ENCODE peak calls at places on chromosomes 4 and X, in ten cellular contexts. One of them, this sample, is unnamed.

GRCh38 chr4:153479118-153479517 is 13.0 kb downstream of the TMEM131L start:
- DNase-seq in K562: no peak
- DNase-seq in suprapubic skin: no peak
- DNase-seq in HCT116: no peak
- DNase-seq in SK-N-SH: no peak
- DNase-seq in HepG2: no peak
- DNase-seq in sigmoid colon: no peak
- DNase-seq in GM23338: no peak
- DNase-seq in endothelial cell of umbilical vein: no peak
- DNase-seq in transverse colon: no peak
- DNase-seq in this sample: no peak

GRCh38 chr4:15665738-15666365 is 10.7 kb upstream of the FBXL5 start:
- DNase-seq in K562: no peak
- DNase-seq in suprapubic skin: no peak
- DNase-seq in HCT116: peak; percentile 63
- DNase-seq in SK-N-SH: no peak
- DNase-seq in HepG2: no peak
- DNase-seq in sigmoid colon: no peak
- DNase-seq in GM23338: no peak
- DNase-seq in endothelial cell of umbilical vein: peak; percentile 60
- DNase-seq in transverse colon: peak; percentile 25
- DNase-seq in this sample: no peak

GRCh38 chrX:15973299-15973698 is 118.7 kb upstream of the AP1S2 start:
- DNase-seq in K562: peak; percentile 61
- DNase-seq in suprapubic skin: no peak
- DNase-seq in HCT116: peak; percentile 21
- DNase-seq in SK-N-SH: peak; percentile 12
- DNase-seq in HepG2: peak; percentile 16
- DNase-seq in sigmoid colon: no peak
- DNase-seq in GM23338: peak; percentile 48
- DNase-seq in endothelial cell of umbilical vein: peak; percentile 36
- DNase-seq in transverse colon: peak; percentile 12
- DNase-seq in this sample: no peak

GRCh38 chrX:76439188-76439587 is 11.7 kb downstream of the MAGEE1 start:
- DNase-seq in K562: no peak
- DNase-seq in suprapubic skin: no peak
- DNase-seq in HCT116: no peak
- DNase-seq in SK-N-SH: no peak
- DNase-seq in HepG2: no peak
- DNase-seq in sigmoid colon: no peak
- DNase-seq in GM23338: no peak
- DNase-seq in endothelial cell of umbilical vein: no peak
- DNase-seq in transverse colon: no peak
- DNase-seq in this sample: no peak

GRCh38 chrX:50697691-50698090 is 116.3 kb downstream of the SHROOM4 start:
- DNase-seq in K562: no peak
- DNase-seq in suprapubic skin: no peak
- DNase-seq in HCT116: no peak
- DNase-seq in SK-N-SH: no peak
- DNase-seq in HepG2: no peak
- DNase-seq in sigmoid colon: no peak
- DNase-seq in GM23338: peak; percentile 68
- DNase-seq in endothelial cell of umbilical vein: peak; percentile 75
- DNase-seq in transverse colon: no peak
- DNase-seq in this sample: no peak

GRCh38 chr4:78660559-78660958 is 109.0 kb downstream of the ANXA3 start:
- DNase-seq in K562: no peak
- DNase-seq in suprapubic skin: no peak
- DNase-seq in HCT116: no peak
- DNase-seq in SK-N-SH: no peak
- DNase-seq in HepG2: no peak
- DNase-seq in sigmoid colon: no peak
- DNase-seq in GM23338: no peak
- DNase-seq in endothelial cell of umbilical vein: no peak
- DNase-seq in transverse colon: no peak
- DNase-seq in this sample: no peak

GRCh38 chrX:148135738-148136137 is 154.6 kb downstream of the FMR1NB start:
- DNase-seq in K562: no peak
- DNase-seq in suprapubic skin: no peak
- DNase-seq in HCT116: no peak
- DNase-seq in SK-N-SH: no peak
- DNase-seq in HepG2: no peak
- DNase-seq in sigmoid colon: no peak
- DNase-seq in GM23338: no peak
- DNase-seq in endothelial cell of umbilical vein: peak; percentile 4
- DNase-seq in transverse colon: no peak
- DNase-seq in this sample: no peak

GRCh38 chrX:41634284-41634683 is 54.5 kb upstream of the GPR34 start:
- DNase-seq in K562: peak; percentile 62
- DNase-seq in suprapubic skin: no peak
- DNase-seq in HCT116: no peak
- DNase-seq in SK-N-SH: no peak
- DNase-seq in HepG2: no peak
- DNase-seq in sigmoid colon: no peak
- DNase-seq in GM23338: no peak
- DNase-seq in endothelial cell of umbilical vein: peak; percentile 1
- DNase-seq in transverse colon: no peak
- DNase-seq in this sample: no peak

GRCh38 chrX:39677585-39677984 is 420.2 kb downstream of the BCOR start:
- DNase-seq in K562: no peak
- DNase-seq in suprapubic skin: no peak
- DNase-seq in HCT116: no peak
- DNase-seq in SK-N-SH: no peak
- DNase-seq in HepG2: no peak
- DNase-seq in sigmoid colon: no peak
- DNase-seq in GM23338: no peak
- DNase-seq in endothelial cell of umbilical vein: no peak
- DNase-seq in transverse colon: no peak
- DNase-seq in this sample: no peak

DNA sequence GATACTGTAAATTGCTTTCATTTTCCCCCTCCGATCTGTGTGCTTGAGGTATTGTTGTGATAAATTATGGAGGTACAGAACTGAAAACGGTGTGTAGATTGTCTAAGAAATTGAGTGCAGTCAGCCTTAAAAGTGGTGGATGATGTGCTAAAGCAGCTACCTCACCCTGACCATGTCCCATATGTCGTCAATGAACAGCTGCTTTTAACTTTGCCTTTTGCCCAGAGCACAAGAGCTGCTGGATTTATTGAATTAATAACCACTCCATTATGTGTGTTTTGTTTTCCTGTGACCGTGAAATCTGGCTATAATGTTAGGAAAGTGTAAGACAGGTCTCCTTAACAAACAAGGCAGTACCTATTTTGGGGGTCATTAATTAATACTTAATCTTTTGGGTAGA is 581.9 kb upstream of the PITX2 start:
- DNase-seq in K562: no peak
- DNase-seq in suprapubic skin: no peak
- DNase-seq in HCT116: no peak
- DNase-seq in SK-N-SH: peak; percentile 1
- DNase-seq in HepG2: no peak
- DNase-seq in sigmoid colon: no peak
- DNase-seq in GM23338: no peak
- DNase-seq in endothelial cell of umbilical vein: no peak
- DNase-seq in transverse colon: no peak
- DNase-seq in this sample: no peak
- H3K4me1 ChIP-seq in K562: no peaks in the 10 kb centered on the region
- H3K4me1 ChIP-seq in suprapubic skin: no peaks in the 10 kb centered on the region
- H3K4me1 ChIP-seq in HCT116: no peaks in the 10 kb centered on the region
- H3K4me1 ChIP-seq in SK-N-SH: peaks cover 4% of the 10 kb centered on the region
- H3K4me1 ChIP-seq in HepG2: no peaks in the 10 kb centered on the region
- H3K4me1 ChIP-seq in sigmoid colon: no peaks in the 10 kb centered on the region
- H3K4me1 ChIP-seq in GM23338: peaks cover 12% of the 10 kb centered on the region
- H3K4me1 ChIP-seq in endothelial cell of umbilical vein: no peaks in the 10 kb centered on the region
- H3K4me1 ChIP-seq in transverse colon: no peaks in the 10 kb centered on the region
- H3K4me1 ChIP-seq in this sample: no peaks in the 10 kb centered on the region

GRCh38 chr4:88291003-88291402 is 6.6 kb upstream of the PPM1K start:
- DNase-seq in K562: no peak
- DNase-seq in suprapubic skin: no peak
- DNase-seq in HCT116: peak; percentile 3
- DNase-seq in SK-N-SH: peak; percentile 22
- DNase-seq in HepG2: no peak
- DNase-seq in sigmoid colon: no peak
- DNase-seq in GM23338: peak; percentile 28
- DNase-seq in endothelial cell of umbilical vein: no peak
- DNase-seq in transverse colon: no peak
- DNase-seq in this sample: no peak

GRCh38 chr4:88284378-88285234 is at the start of gene PPM1K:
- DNase-seq in K562: peak; percentile 98
- DNase-seq in suprapubic skin: peak; percentile 99
- DNase-seq in HCT116: peak; percentile 94
- DNase-seq in SK-N-SH: peak; percentile 95
- DNase-seq in HepG2: peak; percentile 95
- DNase-seq in sigmoid colon: peak; percentile 100
- DNase-seq in GM23338: peak; percentile 99
- DNase-seq in endothelial cell of umbilical vein: peak; percentile 99
- DNase-seq in transverse colon: peak; percentile 99
- DNase-seq in this sample: peak; percentile 100

GRCh38 chr4:88283661-88284377 is 542 bp downstream of the PPM1K start:
- DNase-seq in K562: peak; percentile 69
- DNase-seq in suprapubic skin: peak; percentile 85
- DNase-seq in HCT116: peak; percentile 12
- DNase-seq in SK-N-SH: peak; percentile 77
- DNase-seq in HepG2: peak; percentile 28
- DNase-seq in sigmoid colon: peak; percentile 82
- DNase-seq in GM23338: peak; percentile 78
- DNase-seq in endothelial cell of umbilical vein: peak; percentile 67
- DNase-seq in transverse colon: peak; percentile 61
- DNase-seq in this sample: peak; percentile 94

GRCh38 chr4:88285235-88285505 is 809 bp upstream of the PPM1K start:
- DNase-seq in K562: no peak
- DNase-seq in suprapubic skin: no peak
- DNase-seq in HCT116: no peak
- DNase-seq in SK-N-SH: no peak
- DNase-seq in HepG2: no peak
- DNase-seq in sigmoid colon: no peak
- DNase-seq in GM23338: no peak
- DNase-seq in endothelial cell of umbilical vein: no peak
- DNase-seq in transverse colon: no peak
- DNase-seq in this sample: no peak

DNA sequence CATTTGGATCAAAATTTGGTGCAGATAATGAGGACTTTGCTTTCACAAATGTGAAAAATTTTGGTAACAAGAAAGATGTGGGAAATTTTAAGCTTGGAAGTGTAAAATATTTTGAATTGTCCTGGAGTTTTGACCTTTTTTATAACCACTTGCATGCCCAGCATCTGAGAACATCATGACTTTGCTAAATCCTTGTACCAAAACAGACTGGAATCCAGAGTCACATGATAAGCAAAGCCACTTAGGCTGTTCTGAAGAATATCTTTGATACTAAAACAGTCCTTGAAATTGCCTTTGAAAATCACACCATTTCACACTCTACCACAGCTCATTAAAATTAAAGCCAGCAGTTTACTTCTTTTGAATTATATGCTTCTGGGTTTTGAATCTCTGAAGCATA is 2.5 kb upstream of the PPM1K start:
- DNase-seq in K562: no peak
- DNase-seq in suprapubic skin: no peak
- DNase-seq in HCT116: no peak
- DNase-seq in SK-N-SH: no peak
- DNase-seq in HepG2: no peak
- DNase-seq in sigmoid colon: no peak
- DNase-seq in GM23338: no peak
- DNase-seq in endothelial cell of umbilical vein: no peak
- DNase-seq in transverse colon: no peak
- DNase-seq in this sample: no peak
- TF ChIP-seq POLR2AphosphoS5 in K562: no peak
- TF ChIP-seq POLR2AphosphoS5 in suprapubic skin: no peak
- TF ChIP-seq POLR2AphosphoS5 in HCT116: no peak
- TF ChIP-seq POLR2AphosphoS5 in SK-N-SH: no peak
- TF ChIP-seq POLR2AphosphoS5 in HepG2: no peak
- TF ChIP-seq POLR2AphosphoS5 in sigmoid colon: no peak
- TF ChIP-seq POLR2AphosphoS5 in GM23338: no peak
- TF ChIP-seq POLR2AphosphoS5 in endothelial cell of umbilical vein: no peak
- TF ChIP-seq POLR2AphosphoS5 in transverse colon: no peak
- TF ChIP-seq POLR2AphosphoS5 in this sample: no peak

GRCh38 chrX:128714425-128714824 is 662.2 kb upstream of the ACTRT1 start:
- DNase-seq in K562: no peak
- DNase-seq in suprapubic skin: no peak
- DNase-seq in HCT116: no peak
- DNase-seq in SK-N-SH: no peak
- DNase-seq in HepG2: no peak
- DNase-seq in sigmoid colon: no peak
- DNase-seq in GM23338: no peak
- DNase-seq in endothelial cell of umbilical vein: no peak
- DNase-seq in transverse colon: no peak
- DNase-seq in this sample: no peak
- H3K4me1 ChIP-seq in K562: no peaks in the 10 kb centered on the region
- H3K4me1 ChIP-seq in suprapubic skin: no peaks in the 10 kb centered on the region
- H3K4me1 ChIP-seq in HCT116: no peaks in the 10 kb centered on the region
- H3K4me1 ChIP-seq in SK-N-SH: no peaks in the 10 kb centered on the region
- H3K4me1 ChIP-seq in HepG2: no peaks in the 10 kb centered on the region
- H3K4me1 ChIP-seq in sigmoid colon: no peaks in the 10 kb centered on the region
- H3K4me1 ChIP-seq in GM23338: no peaks in the 10 kb centered on the region
- H3K4me1 ChIP-seq in endothelial cell of umbilical vein: no peaks in the 10 kb centered on the region
- H3K4me1 ChIP-seq in transverse colon: no peaks in the 10 kb centered on the region
- H3K4me1 ChIP-seq in this sample: no peaks in the 10 kb centered on the region

GRCh38 chr4:141047228-141047884 is 85.9 kb downstream of the RNF150 start:
- DNase-seq in K562: no peak
- DNase-seq in suprapubic skin: no peak
- DNase-seq in HCT116: no peak
- DNase-seq in SK-N-SH: peak; percentile 17
- DNase-seq in HepG2: no peak
- DNase-seq in sigmoid colon: no peak
- DNase-seq in GM23338: no peak
- DNase-seq in endothelial cell of umbilical vein: no peak
- DNase-seq in transverse colon: no peak
- DNase-seq in this sample: no peak

GRCh38 chr4:141045848-141046247 is 87.4 kb downstream of the RNF150 start:
- DNase-seq in K562: no peak
- DNase-seq in suprapubic skin: no peak
- DNase-seq in HCT116: no peak
- DNase-seq in SK-N-SH: no peak
- DNase-seq in HepG2: no peak
- DNase-seq in sigmoid colon: no peak
- DNase-seq in GM23338: no peak
- DNase-seq in endothelial cell of umbilical vein: no peak
- DNase-seq in transverse colon: no peak
- DNase-seq in this sample: no peak

GRCh38 chr4:141041021-141041476 is 92.2 kb downstream of the RNF150 start:
- DNase-seq in K562: no peak
- DNase-seq in suprapubic skin: no peak
- DNase-seq in HCT116: no peak
- DNase-seq in SK-N-SH: no peak
- DNase-seq in HepG2: no peak
- DNase-seq in sigmoid colon: no peak
- DNase-seq in GM23338: no peak
- DNase-seq in endothelial cell of umbilical vein: no peak
- DNase-seq in transverse colon: no peak
- DNase-seq in this sample: no peak

DNA sequence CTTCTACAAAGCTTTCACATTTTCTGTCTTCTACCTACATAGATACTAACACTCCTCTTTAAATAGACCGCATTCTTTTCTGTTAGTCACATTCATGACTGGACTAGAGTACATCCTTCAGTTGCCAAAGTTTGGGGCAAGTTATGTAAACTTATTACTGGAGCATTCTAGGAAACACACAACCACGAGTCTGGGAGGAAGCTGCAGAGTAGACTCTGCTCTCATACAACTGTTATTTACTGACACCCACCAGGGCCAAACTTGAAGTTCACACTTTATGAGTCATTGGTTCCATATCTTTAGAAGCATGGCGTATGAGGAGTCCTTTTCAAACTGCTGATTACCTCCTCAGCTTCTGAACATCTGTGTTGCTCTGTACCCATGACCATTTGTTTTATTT is 87.0 kb downstream of the RNF150 start:
- DNase-seq in K562: peak; percentile 2
- DNase-seq in suprapubic skin: no peak
- DNase-seq in HCT116: no peak
- DNase-seq in SK-N-SH: no peak
- DNase-seq in HepG2: peak; percentile 10
- DNase-seq in sigmoid colon: peak; percentile 78
- DNase-seq in GM23338: no peak
- DNase-seq in endothelial cell of umbilical vein: no peak
- DNase-seq in transverse colon: no peak
- DNase-seq in this sample: no peak
- TF ChIP-seq POLR2AphosphoS5 in K562: no peak
- TF ChIP-seq POLR2AphosphoS5 in suprapubic skin: no peak
- TF ChIP-seq POLR2AphosphoS5 in HCT116: no peak
- TF ChIP-seq POLR2AphosphoS5 in SK-N-SH: peak; percentile 40
- TF ChIP-seq POLR2AphosphoS5 in HepG2: no peak
- TF ChIP-seq POLR2AphosphoS5 in sigmoid colon: peak; percentile 77
- TF ChIP-seq POLR2AphosphoS5 in GM23338: no peak
- TF ChIP-seq POLR2AphosphoS5 in endothelial cell of umbilical vein: no peak
- TF ChIP-seq POLR2AphosphoS5 in transverse colon: peak; percentile 30
- TF ChIP-seq POLR2AphosphoS5 in this sample: no peak